ENCODE peak calls at places on chromosomes 1 and 21, in six cellular contexts. B is fibroblast of the aortic adventitia, O is AML-193, I is IMR-90, N is LoVo, X is H54. D is an unnamed sample.
A peak's percentile ranks its signal among the peaks of the same experiment; 100 is the strongest.

GRCh38 chr1:201982082-201982922 is at the start of gene RNPEP:
- DNase-seq in B (peak; percentile 47), O (peak; percentile 18), I (peak; percentile 56), N (peak; percentile 81), X (peak; percentile 76), D (peak; percentile 48)

GRCh38 chr1:204975021-204975420 is 68.0 kb upstream of the CNTN2 start:
- DNase-seq in B (no peak), O (no peak), I (no peak), N (no peak), X (no peak), D (no peak)

GRCh38 chr1:223403184-223403815 is 10.1 kb downstream of the CCDC185 start:
- DNase-seq in B (peak; percentile 37), O (no peak), I (peak; percentile 45), N (no peak), X (no peak), D (peak; percentile 48)

GRCh38 chr21:45551316-45551715 is 9.1 kb upstream of the SLC19A1 start:
- DNase-seq in B (peak; percentile 38), O (peak; percentile 44), I (peak; percentile 91), N (peak; percentile 19), X (peak; percentile 96), D (peak; percentile 94)

GRCh38 chr1:47229884-47230691 is 1.9 kb downstream of the TAL1 start:
- DNase-seq in B (peak; percentile 17), O (no peak), I (no peak), N (no peak), X (no peak), D (no peak)

GRCh38 chr1:2091611-2092604 is 41.7 kb downstream of the PRKCZ start:
- DNase-seq in B (peak; percentile 9), O (no peak), I (no peak), N (peak; percentile 24), X (no peak), D (peak; percentile 10)

GRCh38 chr1:156140879-156141707 is 12.3 kb upstream of the SEMA4A start:
- DNase-seq in B (peak; percentile 59), O (no peak), I (peak; percentile 48), N (no peak), X (no peak), D (peak; percentile 53)

GRCh38 chr1:78779831-78780230 is 130.2 kb downstream of the IFI44 start:
- DNase-seq in B (peak; percentile 76), O (no peak), I (peak; percentile 48), N (no peak), X (no peak), D (peak; percentile 53)

GRCh38 chr1:21293537-21294265 is 3.4 kb upstream of the ECE1 start:
- DNase-seq in B (no peak), O (no peak), I (no peak), N (no peak), X (no peak), D (no peak)

GRCh38 chr1:7549277-7549676 is 221.8 kb upstream of the VAMP3 start:
- DNase-seq in B (peak; percentile 61), O (peak; percentile 64), I (peak; percentile 87), N (peak; percentile 91), X (peak; percentile 79), D (peak; percentile 73)

GRCh38 chr1:43156026-43156425 is 16.1 kb downstream of the EBNA1BP2 start:
- DNase-seq in B (no peak), O (no peak), I (peak; percentile 26), N (no peak), X (no peak), D (peak; percentile 17)

GRCh38 chr21:43869486-43870325 is 4.7 kb downstream of the AGPAT3 start:
- DNase-seq in B (no peak), O (no peak), I (no peak), N (no peak), X (no peak), D (peak; percentile 2)

GRCh38 chr1:8351693-8352470 is 34.0 kb downstream of the SLC45A1 start:
- DNase-seq in B (no peak), O (no peak), I (no peak), N (no peak), X (no peak), D (no peak)

GRCh38 chr1:110746644-110747259 is 72.0 kb upstream of the KCNA3 start:
- DNase-seq in B (peak; percentile 62), O (peak; percentile 13), I (peak; percentile 53), N (peak; percentile 68), X (peak; percentile 4), D (peak; percentile 47)

GRCh38 chr1:115810609-115811008 is 30.3 kb downstream of the NHLH2 start:
- DNase-seq in B (no peak), O (no peak), I (no peak), N (no peak), X (no peak), D (no peak)

GRCh38 chr1:17663646-17664045 is 91.5 kb upstream of the ACTL8 start:
- DNase-seq in B (no peak), O (no peak), I (no peak), N (no peak), X (no peak), D (no peak)

GRCh38 chr1:7380712-7381111 is 390.4 kb upstream of the VAMP3 start:
- DNase-seq in B (no peak), O (no peak), I (no peak), N (peak; percentile 5), X (no peak), D (no peak)

D was measured in fibroblast of mammary gland.